ENCODE peak calls at places on chromosomes 13 and 19, in five cellular contexts. E is fibroblast of lung, O is GM23248, A is psoas muscle, F is AG04450. H is an unnamed sample. For H3K27me3 and H3K9me3, the result is how much of the 10 kb centered on the place peaks cover.

GRCh38 chr19:49614096-49614857 is 23.3 kb downstream of the PRR12 start:
- DNase-seq in O (peak), E (peak), A (no peak), F (peak), H (no peak)

GRCh38 chr13:95349267-95349666 is 48.0 kb upstream of the ABCC4 start:
- DNase-seq in O (peak), F (no peak), E (peak), A (no peak), H (no peak)

GRCh38 chr13:113273856-113274590 is 23.0 kb upstream of the LAMP1 start:
- DNase-seq in A (no peak), E (peak), F (no peak), O (peak), H (no peak)

GRCh38 chr13:105213512-105213911 is 1322.0 kb downstream of the EFNB2 start:
- DNase-seq in E (no peak), O (no peak), A (no peak), F (no peak), H (peak)

GRCh38 chr13:107669356-107669755 is 546.0 kb downstream of the LIG4 start:
- DNase-seq in F (peak), E (peak), A (no peak), O (peak), H (no peak)

GRCh38 chr13:114069376-114070097 is 62.9 kb downstream of the RASA3 start:
- DNase-seq in F (no peak), O (no peak), E (no peak), A (no peak), H (no peak)

GRCh38 chr13:98773921-98774320 is 21.4 kb upstream of the SLC15A1 start:
- DNase-seq in E (no peak), A (no peak), O (no peak), F (no peak), H (no peak)

GRCh38 chr13:62964522-62964921 is 1548.9 kb upstream of the PCDH20 start:
- DNase-seq in F (no peak), A (no peak), E (no peak), O (no peak), H (no peak)

GRCh38 chr13:33800646-33801186 is 17.2 kb upstream of the RFC3 start:
- DNase-seq in O (no peak), A (no peak), E (no peak), F (no peak), H (no peak)

GRCh38 chr19:50844296-50844935 is 10.3 kb upstream of the KLK3 start:
- DNase-seq in A (no peak), F (no peak), E (no peak), O (no peak), H (no peak)
- H3K27me3 ChIP-seq in A (under half), F (under half), E (under half), O (under half), H (under half)

GRCh38 chr13:25806304-25806974 is 245.4 kb downstream of the SHISA2 start:
- DNase-seq in E (peak), F (no peak), O (no peak), A (no peak), H (no peak)

GRCh38 chr13:25816239-25816638 is 235.6 kb downstream of the SHISA2 start:
- DNase-seq in O (no peak), E (no peak), A (no peak), F (no peak), H (no peak)

GRCh38 chr13:25807562-25807961 is 244.3 kb downstream of the SHISA2 start:
- DNase-seq in F (no peak), E (no peak), A (no peak), O (no peak), H (no peak)

DNA sequence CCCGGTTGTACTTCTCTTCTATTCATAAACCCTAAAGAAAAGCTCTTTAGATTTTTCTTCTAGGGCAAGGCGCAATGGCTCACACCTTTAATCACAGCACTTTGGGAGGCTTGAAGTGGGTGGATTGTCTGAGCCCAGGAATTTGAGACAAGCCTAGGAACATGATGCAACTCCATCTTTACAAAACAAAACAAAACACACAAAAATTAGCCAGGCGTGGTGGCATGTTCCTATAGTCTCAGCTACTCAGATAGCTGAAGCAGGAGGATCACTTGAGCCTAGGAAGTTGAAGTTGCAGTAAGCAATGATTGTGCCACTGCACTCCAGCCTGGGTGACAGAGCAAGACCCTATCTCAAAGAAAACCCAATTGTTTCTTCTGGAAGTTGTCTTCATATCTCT is 240.3 kb downstream of the SHISA2 start:
- DNase-seq in E (no peak), A (no peak), O (no peak), F (no peak), H (no peak)
- H3K9me3 ChIP-seq in E (under half), A (under half), O (under half), F (under half), H (under half)

GRCh38 chr13:75327132-75327505 is 154.8 kb downstream of the TBC1D4 start:
- DNase-seq in A (no peak), F (no peak), O (no peak), E (no peak), H (no peak)

GRCh38 chr13:75321084-75321483 is 160.9 kb downstream of the TBC1D4 start:
- DNase-seq in E (no peak), F (no peak), A (no peak), O (no peak), H (no peak)

GRCh38 chr13:75326173-75327131 is 155.5 kb downstream of the TBC1D4 start:
- DNase-seq in F (no peak), A (no peak), O (peak), E (peak), H (peak)

GRCh38 chr13:75329097-75329496 is 152.9 kb downstream of the TBC1D4 start:
- DNase-seq in E (no peak), F (no peak), O (no peak), A (no peak), H (no peak)

DNA sequence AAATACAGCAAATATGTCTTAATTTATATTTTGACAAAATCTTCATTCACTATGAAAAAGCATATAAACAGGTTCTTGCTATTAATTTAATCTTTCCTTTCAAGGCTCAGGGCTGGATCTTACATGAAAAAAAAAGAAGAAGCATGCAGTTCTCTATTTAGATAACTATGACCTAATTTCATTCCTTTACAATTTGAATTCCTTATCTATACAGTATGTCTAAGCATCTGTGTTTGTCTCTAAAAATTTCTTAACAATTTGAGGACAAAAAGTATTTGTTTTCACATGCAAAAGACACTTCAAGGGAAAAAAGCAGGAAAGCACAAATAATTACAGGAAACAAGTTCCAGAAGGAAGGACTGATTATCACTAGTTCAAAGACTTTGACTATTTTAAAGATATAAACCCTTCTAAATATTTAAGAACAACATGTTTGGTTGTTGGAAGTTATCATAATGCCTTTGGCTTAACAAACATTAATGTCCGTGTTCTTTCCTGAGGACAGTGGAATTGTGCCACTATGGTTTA is 157.5 kb downstream of the TBC1D4 start:
- DNase-seq in F (no peak), A (no peak), O (no peak), E (peak), H (no peak)
- H3K4me3 ChIP-seq in F (no peak), A (no peak), O (no peak), E (no peak), H (no peak)

GRCh38 chr19:38151242-38151641 is 72.8 kb downstream of the DPF1 start:
- DNase-seq in F (no peak), A (no peak), E (no peak), O (no peak), H (no peak)

GRCh38 chr19:38152461-38153379 is 71.3 kb downstream of the DPF1 start:
- DNase-seq in E (peak), F (no peak), O (no peak), A (no peak), H (peak)

GRCh38 chr19:38148337-38148736 is 75.7 kb downstream of the DPF1 start:
- DNase-seq in A (peak), E (no peak), O (no peak), F (no peak), H (no peak)

GRCh38 chr19:38145627-38146026 is 78.4 kb downstream of the DPF1 start:
- DNase-seq in A (no peak), F (no peak), O (peak), E (no peak), H (no peak)

DNA sequence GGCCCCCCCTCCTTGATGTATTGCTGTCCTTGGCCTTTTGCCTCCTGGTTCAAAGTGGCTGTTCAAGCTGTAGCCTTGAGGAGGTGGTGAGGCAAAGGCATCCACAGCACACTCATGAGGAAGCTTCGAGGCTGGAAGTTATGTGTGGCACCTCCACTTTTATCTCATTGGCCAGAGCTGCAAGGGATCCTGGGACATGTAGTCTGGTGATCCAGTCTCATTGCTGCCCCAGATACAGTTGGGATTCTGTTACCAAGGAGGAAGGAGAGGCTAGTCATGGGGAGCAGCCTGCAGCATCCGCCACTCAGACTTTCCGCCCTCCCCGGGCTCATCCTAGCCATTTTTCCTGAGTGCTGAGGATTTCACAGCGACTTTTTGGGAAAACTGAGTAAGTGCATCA is 74.4 kb downstream of the DPF1 start:
- DNase-seq in E (peak), O (no peak), F (no peak), A (no peak), H (no peak)
- H3K27me3 ChIP-seq in E (under half), O (under half), F (under half), A (under half), H (under half)

DNA sequence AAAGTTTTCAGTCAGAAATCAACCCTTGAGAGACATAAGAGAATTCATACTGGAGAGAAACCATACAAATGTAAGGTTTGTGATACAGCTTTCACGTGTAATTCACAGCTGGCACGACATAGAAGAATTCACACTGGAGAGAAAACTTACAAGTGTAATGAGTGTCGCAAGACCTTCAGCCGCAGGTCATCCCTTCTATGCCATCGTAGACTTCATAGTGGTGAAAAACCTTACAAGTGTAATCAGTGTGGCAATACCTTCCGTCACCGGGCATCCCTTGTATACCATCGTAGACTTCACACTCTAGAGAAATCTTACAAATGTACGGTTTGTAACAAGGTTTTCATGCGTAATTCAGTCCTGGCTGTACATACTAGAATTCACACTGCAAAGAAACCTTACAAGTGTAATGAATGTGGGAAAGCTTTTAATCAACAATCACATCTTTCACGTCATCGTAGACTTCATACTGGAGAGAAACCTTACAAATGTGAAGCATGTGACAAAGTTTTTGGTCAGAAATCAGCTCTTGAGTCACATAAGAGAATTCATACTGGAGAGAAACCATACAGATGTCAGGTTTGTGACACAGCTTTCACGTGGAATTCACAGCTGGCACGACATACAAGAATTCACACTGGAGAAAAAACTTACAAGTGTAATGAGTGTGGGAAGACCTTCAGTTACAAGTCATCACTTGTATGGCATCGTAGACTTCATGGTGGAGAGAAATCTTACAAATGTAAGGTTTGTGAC is 15.7 kb upstream of the ZNF701 start:
- DNase-seq in O (peak), E (no peak), A (no peak), F (no peak), H (no peak)
- H3K9me3 ChIP-seq in O (under half), E (under half), A (half or more), F (half or more), H (under half)

GRCh38 chr19:55516878-55517620 is 19.9 kb downstream of the SBK2 start:
- DNase-seq in F (peak), E (peak), A (peak), O (peak), H (peak)
- H3K4me3 ChIP-seq in F (peak), E (peak), A (peak), O (peak), H (peak)

DNA sequence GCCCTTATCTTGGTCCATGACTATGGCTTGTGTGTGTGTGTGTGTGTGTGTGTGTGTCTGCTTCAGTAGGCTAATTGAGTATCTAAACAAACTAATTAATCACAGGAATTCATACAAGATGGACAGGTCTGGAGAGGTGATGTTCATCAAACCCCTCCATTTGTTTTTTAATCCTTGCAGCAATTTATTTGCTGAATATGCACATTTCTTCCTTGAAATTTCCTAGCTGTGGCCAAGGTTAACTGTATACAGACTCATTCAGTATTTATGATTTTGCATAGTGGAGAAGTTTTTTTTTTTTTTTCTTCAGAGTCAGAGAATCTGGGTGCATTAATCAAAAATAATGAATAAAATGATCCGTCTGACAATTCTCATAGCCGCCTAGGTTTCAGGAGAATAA is 74.7 kb upstream of the TSHZ3 start:
- DNase-seq in E (no peak), A (no peak), O (no peak), F (no peak), H (no peak)
- H3K27me3 ChIP-seq in E (under half), A (under half), O (under half), F (under half), H (under half)

DNA sequence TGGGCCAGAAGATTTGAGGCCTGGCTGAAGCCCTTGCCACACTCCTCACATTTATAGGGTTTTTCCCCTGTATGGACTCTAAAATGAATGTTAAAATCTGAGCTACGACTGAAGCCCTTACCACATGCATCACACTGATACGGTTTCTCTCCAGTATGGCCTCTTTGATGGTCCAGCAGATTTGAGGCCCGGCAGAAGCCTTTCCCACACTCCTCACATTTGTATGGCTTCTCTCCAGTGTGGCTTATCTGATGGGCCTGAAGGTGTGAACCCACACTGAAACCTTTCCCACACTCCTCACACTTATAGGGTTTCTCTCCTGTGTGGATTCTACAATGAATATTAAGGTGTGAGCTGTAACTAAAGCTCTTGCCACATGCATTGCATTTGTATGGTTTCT is 21.0 kb downstream of the ZNF45 start:
- DNase-seq in O (no peak), E (no peak), F (no peak), A (no peak), H (no peak)
- H3K9me3 ChIP-seq in O (under half), E (under half), F (under half), A (half or more), H (under half)